ENCODE peak calls at places on chromosomes 2 and 18, in four cellular contexts. R is HepG2, X is A549, T is K562. B is an unnamed sample.

GRCh38 chr2:240423788-240424191 is 11.7 kb upstream of the GPC1 start:
- DNase-seq in R (no peak), X (no peak), T (no peak), B (no peak)

GRCh38 chr2:624551-625347 is 52.5 kb downstream of the TMEM18 start:
- DNase-seq in R (no peak), X (no peak), T (no peak), B (no peak)

GRCh38 chr2:179344280-179344961 is 79.8 kb upstream of the SESTD1 start:
- DNase-seq in R (peak), X (peak), T (no peak), B (peak)

GRCh38 chr2:211328126-211328525 is 771.7 kb downstream of the CPS1 start:
- DNase-seq in R (no peak), X (no peak), T (no peak), B (no peak)

GRCh38 chr2:138630164-138630563 is 128.6 kb downstream of the SPOPL start:
- DNase-seq in R (no peak), X (no peak), T (no peak), B (no peak)

GRCh38 chr2:84878896-84879594 is 1.8 kb downstream of the TRABD2A start:
- DNase-seq in R (no peak), X (no peak), T (no peak), B (peak)

GRCh38 chr2:38167968-38168350 is 92.0 kb upstream of the CYP1B1 start:
- DNase-seq in R (no peak), X (no peak), T (no peak), B (no peak)

GRCh38 chr2:171403181-171403580 is 30.6 kb downstream of the METTL8 start:
- DNase-seq in R (peak), X (no peak), T (no peak), B (peak)

GRCh38 chr2:19933351-19933981 is 31.7 kb upstream of the TTC32 start:
- DNase-seq in R (peak), X (peak), T (no peak), B (peak)

GRCh38 chr2:29066989-29067605 is 7.2 kb downstream of the PCARE start:
- DNase-seq in R (no peak), X (no peak), T (no peak), B (peak)

GRCh38 chr18:8229786-8230185 is 379.5 kb upstream of the RAB12 start:
- DNase-seq in R (no peak), X (no peak), T (no peak), B (peak)

GRCh38 chr2:37875332-37875976 is 49.6 kb upstream of the RMDN2 start:
- DNase-seq in R (no peak), X (no peak), T (no peak), B (no peak)

GRCh38 chr2:120635146-120635545 is 100.5 kb upstream of the GLI2 start:
- DNase-seq in R (no peak), X (no peak), T (no peak), B (no peak)

GRCh38 chr2:80706951-80707350 is 402.4 kb upstream of the LRRTM1 start:
- DNase-seq in R (no peak), X (no peak), T (no peak), B (peak)

GRCh38 chr2:8539743-8540551 is 141.9 kb upstream of the ID2 start:
- DNase-seq in R (no peak), X (no peak), T (no peak), B (no peak)

GRCh38 chr2:234674781-234675201 is 177.9 kb upstream of the ARL4C start:
- DNase-seq in R (peak), X (peak), T (no peak), B (peak)

GRCh38 chr18:27120246-27120645 is 64.9 kb downstream of the CHST9 start:
- DNase-seq in R (no peak), X (no peak), T (no peak), B (no peak)

GRCh38 chr2:234178309-234179030 is 128.0 kb downstream of the SPP2 start:
- DNase-seq in R (no peak), X (peak), T (no peak), B (peak)

GRCh38 chr2:230893881-230894781 is 29.4 kb downstream of the ITM2C start:
- DNase-seq in R (no peak), X (no peak), T (no peak), B (no peak)

GRCh38 chr18:12422936-12423335 is 15.2 kb downstream of the PRELID3A start:
- DNase-seq in R (peak), X (peak), T (no peak), B (no peak)

GRCh38 chr18:12043811-12044210 is 49.8 kb upstream of the ANKRD62 start:
- DNase-seq in R (no peak), X (no peak), T (no peak), B (no peak)

DNA sequence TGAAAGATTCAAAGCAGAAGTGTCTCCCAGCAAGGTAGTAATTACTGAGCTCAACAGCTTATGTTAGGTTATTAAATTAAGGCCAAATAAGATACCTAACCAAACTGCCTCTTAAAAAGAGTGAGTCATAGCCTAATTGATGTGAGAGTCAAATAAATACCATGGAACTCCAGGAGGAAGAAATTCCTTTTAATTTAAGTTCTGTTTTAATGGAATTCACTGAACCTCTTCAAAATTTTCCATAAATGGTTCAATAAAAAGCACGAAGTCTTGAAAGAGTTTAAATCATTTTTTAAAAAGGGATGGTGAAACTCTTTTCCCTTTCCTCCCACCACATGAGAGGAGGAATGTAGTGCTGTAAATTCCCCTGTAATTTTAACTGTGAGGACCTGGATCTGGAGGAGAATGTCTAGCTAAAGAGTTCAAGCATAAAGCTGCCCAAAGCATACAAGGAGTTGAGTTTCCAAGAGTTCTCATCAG is 180.8 kb upstream of the MMADHC start:
- DNase-seq in R (no peak), X (no peak), T (no peak), B (peak)
- TF ChIP-seq MAZ in R (no peak), X (no peak), T (no peak), B (no peak)

GRCh38 chr2:146748046-146748445 is 1096.8 kb upstream of the ACVR2A start:
- DNase-seq in R (no peak), X (no peak), T (no peak), B (no peak)
- TF ChIP-seq MAZ in R (no peak), X (no peak), T (no peak), B (no peak)

DNA sequence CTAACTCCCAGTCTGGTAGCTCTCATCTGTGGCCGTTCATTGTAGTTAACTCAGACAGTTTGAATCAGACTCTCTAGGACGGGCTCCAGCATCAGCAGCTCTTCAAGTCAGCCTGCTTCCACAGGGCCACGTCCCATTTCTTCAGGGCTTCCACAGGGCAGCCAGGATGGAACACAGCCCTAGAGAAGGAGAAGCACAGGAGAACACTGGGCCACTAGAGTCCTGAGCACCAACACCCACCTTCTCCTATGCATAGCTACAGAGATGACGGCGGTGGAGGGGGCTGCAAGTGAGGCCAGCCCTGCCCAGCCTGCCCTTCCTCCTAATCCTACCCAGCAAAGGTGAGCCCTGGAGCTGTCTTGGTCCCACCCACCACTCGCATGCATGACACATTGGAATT is 10.2 kb upstream of the TEX261 start:
- DNase-seq in R (no peak), X (no peak), T (peak), B (no peak)
- TF ChIP-seq MAZ in R (no peak), X (no peak), T (no peak), B (no peak)

DNA sequence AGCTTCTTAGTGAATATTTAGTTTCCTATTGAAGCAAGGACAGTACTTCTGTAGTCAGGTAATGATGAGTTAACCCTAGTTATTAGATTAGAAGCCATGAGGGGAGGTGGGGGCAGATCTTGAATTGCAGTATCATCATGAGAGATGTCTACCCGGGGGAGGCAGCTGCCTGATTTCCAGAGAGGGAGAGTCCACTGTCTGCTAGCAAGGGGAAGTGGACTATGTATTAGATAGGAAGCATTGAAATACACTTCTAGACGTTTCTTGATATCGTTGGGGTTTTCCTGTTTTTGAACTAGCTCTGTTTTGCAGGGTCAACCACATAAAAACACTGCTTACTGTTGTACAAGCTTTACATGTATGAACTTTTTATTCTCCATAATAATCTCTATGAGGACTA is 38.8 kb downstream of the APLF start:
- DNase-seq in R (no peak), X (no peak), T (no peak), B (no peak)
- TF ChIP-seq MAZ in R (no peak), X (no peak), T (no peak), B (no peak)

GRCh38 chr18:3014501-3015202 is 1.7 kb upstream of the LPIN2 start:
- DNase-seq in R (no peak), X (no peak), T (no peak), B (no peak)

GRCh38 chr18:3015203-3015590 is 2.3 kb upstream of the LPIN2 start:
- DNase-seq in R (peak), X (peak), T (peak), B (peak)

GRCh38 chr18:3012920-3013810 is at the start of gene LPIN2:
- DNase-seq in R (peak), X (peak), T (peak), B (peak)

GRCh38 chr18:3015851-3016250 is 2.9 kb upstream of the LPIN2 start:
- DNase-seq in R (no peak), X (no peak), T (no peak), B (no peak)

DNA sequence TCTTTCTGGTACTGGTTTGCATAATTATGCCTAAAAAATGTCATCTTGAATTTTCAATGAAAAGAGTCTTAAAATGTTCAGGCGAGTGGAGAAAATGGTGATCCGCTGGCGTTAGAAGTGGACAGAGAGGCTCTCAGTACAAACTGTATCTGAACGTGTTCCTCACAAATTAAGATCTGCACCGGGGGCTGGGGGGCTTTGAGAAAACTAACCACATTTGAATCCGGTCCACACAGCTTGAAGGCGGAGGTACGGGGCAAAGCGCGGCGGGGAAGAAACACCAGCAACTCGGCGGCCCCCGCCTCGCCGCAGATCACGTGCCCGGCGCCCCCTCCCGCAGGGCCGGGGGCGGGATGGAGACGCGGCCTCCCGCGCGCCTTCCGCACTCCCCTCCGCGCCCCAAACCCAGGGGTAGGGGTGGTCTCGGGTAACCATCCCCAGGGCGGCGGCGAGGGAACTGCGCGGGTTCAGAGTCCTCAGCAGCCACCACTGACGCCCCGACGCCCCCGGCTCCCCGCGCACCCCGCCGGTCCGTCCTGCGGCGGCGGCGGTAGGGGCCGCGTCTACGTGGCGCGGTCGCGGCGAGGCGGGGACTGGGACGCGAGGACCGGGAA is 531 bp downstream of the LPIN2 start:
- DNase-seq in R (no peak), X (peak), T (peak), B (peak)
- TF ChIP-seq MAZ in R (peak), X (no peak), T (peak), B (peak)

DNA sequence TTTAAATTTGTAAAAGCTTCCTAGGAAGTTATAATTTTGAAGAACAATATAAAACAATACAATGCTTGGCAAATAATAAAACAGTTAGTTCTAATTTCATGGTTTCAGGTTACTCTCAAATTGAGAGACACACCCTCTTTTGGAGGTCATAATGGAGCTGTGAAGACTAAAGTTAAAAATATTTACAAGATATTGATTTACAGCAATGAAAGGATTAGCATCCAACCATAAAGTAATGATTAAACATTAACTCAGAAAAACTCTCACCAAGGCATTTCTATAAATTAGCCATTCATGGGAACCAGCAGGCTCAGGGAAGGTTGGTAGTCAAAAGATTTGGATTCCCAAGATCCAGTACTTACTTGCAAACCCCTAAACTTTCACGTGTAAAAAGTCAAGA is 6.4 kb downstream of the DPP4 start:
- DNase-seq in R (no peak), X (no peak), T (no peak), B (no peak)
- TF ChIP-seq MAZ in R (no peak), X (no peak), T (no peak), B (no peak)

GRCh38 chr2:41068740-41069139 is 616.9 kb upstream of the SLC8A1 start:
- DNase-seq in R (no peak), X (no peak), T (no peak), B (no peak)
- TF ChIP-seq MAZ in R (no peak), X (no peak), T (no peak), B (no peak)

DNA sequence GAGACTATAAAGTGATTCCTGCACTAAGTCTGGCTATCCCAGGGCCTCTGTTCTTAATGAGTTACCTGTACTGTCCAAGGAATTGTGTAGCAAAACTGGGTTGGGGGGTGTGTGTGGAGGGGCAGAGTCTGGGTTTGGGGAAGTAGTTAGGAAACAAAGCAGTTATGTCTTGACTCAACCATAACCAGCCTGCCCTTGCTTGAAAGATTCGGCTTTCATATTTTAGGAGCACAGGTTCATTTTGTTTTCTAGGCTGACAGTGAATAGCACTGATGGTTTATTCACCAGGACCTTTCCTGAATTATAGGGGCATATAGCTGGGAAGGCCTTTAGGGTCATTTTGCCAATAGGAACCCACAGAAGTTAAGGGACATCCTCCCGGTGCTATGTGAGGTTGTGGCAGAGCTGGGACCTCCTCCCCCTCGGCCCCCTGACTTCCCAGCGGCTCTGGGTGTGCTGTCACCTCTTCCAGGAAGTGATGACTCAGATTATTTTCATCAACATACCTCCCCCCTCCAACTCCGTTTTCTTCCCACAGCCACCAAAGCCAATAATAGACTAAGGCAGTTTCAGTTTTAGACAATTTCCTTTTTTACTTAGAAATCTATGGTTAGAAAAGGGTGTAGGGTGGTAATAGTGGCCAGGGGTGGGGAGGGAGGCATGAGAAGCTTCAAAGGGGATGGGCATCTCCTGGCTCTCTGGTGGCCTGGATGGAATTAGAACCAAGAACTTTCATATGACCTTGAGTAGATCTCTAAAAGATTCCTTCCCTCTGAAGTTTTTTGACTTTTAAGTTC is 44.8 kb downstream of the SETBP1 start:
- DNase-seq in R (no peak), X (no peak), T (peak), B (peak)
- TF ChIP-seq MAZ in R (no peak), X (no peak), T (no peak), B (no peak)

GRCh38 chr2:31660165-31660564 is 79.4 kb upstream of the SRD5A2 start:
- DNase-seq in R (no peak), X (no peak), T (no peak), B (no peak)

GRCh38 chr2:31654241-31654640 is 73.5 kb upstream of the SRD5A2 start:
- DNase-seq in R (no peak), X (no peak), T (no peak), B (no peak)
- TF ChIP-seq MAZ in R (no peak), X (no peak), T (no peak), B (no peak)

GRCh38 chr2:68251855-68252406 is 401 bp downstream of the PPP3R1 start:
- DNase-seq in R (no peak), X (no peak), T (peak), B (no peak)
- TF ChIP-seq MAZ in R (no peak), X (no peak), T (no peak), B (no peak)